ENCODE peak calls at places on chromosomes 3 and 15, in five cellular contexts. I is mesendoderm; Z is HEK293T; L is ureter; V is stimulated activated CD4-positive, alpha-beta T cell treated with anti-CD3 and anti-CD28 coated beads, Interleukin-12 subunit alpha, Interleukin-12 subunit beta, amount 100 ng/mL, for 48 hours. C is an unnamed sample.

GRCh38 chr3:14948609-14949038 is 1.2 kb downstream of the NR2C2 start:
- DNase-seq in I (no peak), Z (no peak), L (no peak), V (no peak), C (no peak)

GRCh38 chr3:98770261-98771039 is 7.3 kb downstream of the ST3GAL6 start:
- DNase-seq in I (no peak), Z (no peak), L (no peak), V (no peak), C (no peak)

GRCh38 chr15:96201696-96202095 is 128.8 kb upstream of the NR2F2 start:
- DNase-seq in I (no peak), Z (no peak), L (no peak), V (no peak), C (no peak)

GRCh38 chr3:41997702-41998551 is 36.0 kb upstream of the ULK4 start:
- DNase-seq in I (peak; percentile 45), Z (peak; percentile 26), L (no peak), V (no peak), C (no peak)

GRCh38 chr15:85333132-85333831 is 47.1 kb upstream of the AKAP13 start:
- DNase-seq in I (no peak), Z (no peak), L (peak; percentile 31), V (no peak), C (no peak)

GRCh38 chr15:75929799-75930565 is 26.3 kb downstream of the FBXO22 start:
- DNase-seq in I (no peak), Z (no peak), L (no peak), V (no peak), C (peak; percentile 9)

GRCh38 chr15:68821190-68821897 is 649 bp upstream of the ANP32A start:
- DNase-seq in I (no peak), Z (no peak), L (no peak), V (no peak), C (peak; percentile 12)

GRCh38 chr3:192413461-192413860 is 313.9 kb downstream of the FGF12 start:
- DNase-seq in I (no peak), Z (no peak), L (no peak), V (no peak), C (no peak)

GRCh38 chr15:35842631-35843030 is 296.7 kb upstream of the DPH6 start:
- DNase-seq in I (no peak), Z (no peak), L (no peak), V (no peak), C (no peak)

GRCh38 chr3:50274371-50275104 is 4.3 kb upstream of the LSMEM2 start:
- DNase-seq in I (peak; percentile 90), Z (peak; percentile 76), L (no peak), V (peak; percentile 67), C (no peak)

C was measured in NCI-H2227 treated with DMSO at 0.1 percent for 48 hours.